ENCODE peak calls at places on chromosomes 3 and 15, in six cellular contexts. One of them, this sample, is unnamed.

GRCh38 chr15:85485956-85486567 is 105.7 kb downstream of the AKAP13 start:
- DNase-seq in IMR-90: peak
- DNase-seq in mesenchymal stem cell: peak
- DNase-seq in H1: peak
- DNase-seq in H9: peak
- DNase-seq in neuronal stem cell: peak
- DNase-seq in this sample: peak

GRCh38 chr3:65149877-65150276 is 462.1 kb upstream of the ADAMTS9 start:
- DNase-seq in mesenchymal stem cell: no peak
- DNase-seq in H1: no peak
- DNase-seq in neuronal stem cell: no peak
- DNase-seq in H9: no peak
- DNase-seq in IMR-90: no peak
- DNase-seq in this sample: no peak

GRCh38 chr3:159877924-159878323 is 110.7 kb upstream of the IL12A start:
- DNase-seq in neuronal stem cell: no peak
- DNase-seq in mesenchymal stem cell: no peak
- DNase-seq in H9: no peak
- DNase-seq in H1: no peak
- DNase-seq in IMR-90: peak
- DNase-seq in this sample: no peak

GRCh38 chr3:172257638-172258400 is 190.4 kb downstream of the GHSR start:
- DNase-seq in H1: no peak
- DNase-seq in IMR-90: peak
- DNase-seq in neuronal stem cell: no peak
- DNase-seq in H9: no peak
- DNase-seq in mesenchymal stem cell: peak
- DNase-seq in this sample: no peak

GRCh38 chr15:25179673-25180511 is 225.1 kb downstream of the SNRPN start:
- DNase-seq in H9: peak
- DNase-seq in IMR-90: no peak
- DNase-seq in H1: no peak
- DNase-seq in neuronal stem cell: no peak
- DNase-seq in mesenchymal stem cell: no peak
- DNase-seq in this sample: no peak

GRCh38 chr15:91552555-91552954 is 301.0 kb upstream of the SLCO3A1 start:
- DNase-seq in mesenchymal stem cell: no peak
- DNase-seq in H1: no peak
- DNase-seq in H9: no peak
- DNase-seq in neuronal stem cell: no peak
- DNase-seq in IMR-90: no peak
- DNase-seq in this sample: no peak

GRCh38 chr3:39180183-39180545 is 12.2 kb downstream of the XIRP1 start:
- DNase-seq in neuronal stem cell: no peak
- DNase-seq in IMR-90: no peak
- DNase-seq in H9: no peak
- DNase-seq in H1: no peak
- DNase-seq in mesenchymal stem cell: no peak
- DNase-seq in this sample: no peak

GRCh38 chr3:191869738-191870418 is 408.9 kb downstream of the PYDC2 start:
- DNase-seq in neuronal stem cell: no peak
- DNase-seq in H9: no peak
- DNase-seq in IMR-90: no peak
- DNase-seq in mesenchymal stem cell: no peak
- DNase-seq in H1: no peak
- DNase-seq in this sample: no peak

GRCh38 chr3:1007890-1008289 is 84.9 kb upstream of the CNTN6 start:
- DNase-seq in H9: no peak
- DNase-seq in H1: no peak
- DNase-seq in IMR-90: no peak
- DNase-seq in mesenchymal stem cell: peak
- DNase-seq in neuronal stem cell: no peak
- DNase-seq in this sample: peak

GRCh38 chr15:90201150-90201943 is at the start of gene SEMA4B:
- DNase-seq in H1: peak
- DNase-seq in mesenchymal stem cell: peak
- DNase-seq in H9: peak
- DNase-seq in neuronal stem cell: peak
- DNase-seq in IMR-90: peak
- DNase-seq in this sample: peak

GRCh38 chr3:53149699-53150098 is 11.3 kb upstream of the PRKCD start:
- DNase-seq in mesenchymal stem cell: no peak
- DNase-seq in H9: no peak
- DNase-seq in IMR-90: no peak
- DNase-seq in H1: no peak
- DNase-seq in neuronal stem cell: no peak
- DNase-seq in this sample: no peak

GRCh38 chr15:68492855-68493254 is 60.9 kb upstream of the ITGA11 start:
- DNase-seq in H1: no peak
- DNase-seq in H9: peak
- DNase-seq in neuronal stem cell: no peak
- DNase-seq in mesenchymal stem cell: no peak
- DNase-seq in IMR-90: peak
- DNase-seq in this sample: no peak

GRCh38 chr15:67189326-67190051 is 65.0 kb downstream of the AAGAB start:
- DNase-seq in H1: peak
- DNase-seq in H9: no peak
- DNase-seq in mesenchymal stem cell: no peak
- DNase-seq in neuronal stem cell: no peak
- DNase-seq in IMR-90: peak
- DNase-seq in this sample: no peak

GRCh38 chr15:75578206-75578947 is 738 bp downstream of the PTPN9 start:
- DNase-seq in H1: peak
- DNase-seq in mesenchymal stem cell: no peak
- DNase-seq in IMR-90: no peak
- DNase-seq in H9: peak
- DNase-seq in neuronal stem cell: peak
- DNase-seq in this sample: peak

GRCh38 chr3:141830508-141830907 is 45.9 kb upstream of the ATP1B3 start:
- DNase-seq in IMR-90: peak
- DNase-seq in neuronal stem cell: no peak
- DNase-seq in H1: no peak
- DNase-seq in mesenchymal stem cell: no peak
- DNase-seq in H9: no peak
- DNase-seq in this sample: no peak

GRCh38 chr3:119469378-119470189 is 821 bp downstream of the POGLUT1 start:
- DNase-seq in IMR-90: peak
- DNase-seq in neuronal stem cell: no peak
- DNase-seq in H9: no peak
- DNase-seq in H1: no peak
- DNase-seq in mesenchymal stem cell: peak
- DNase-seq in this sample: no peak

GRCh38 chr3:141231923-141232861 is 567 bp downstream of the PXYLP1 start:
- DNase-seq in mesenchymal stem cell: peak
- DNase-seq in H1: peak
- DNase-seq in H9: peak
- DNase-seq in neuronal stem cell: peak
- DNase-seq in IMR-90: no peak
- DNase-seq in this sample: peak

GRCh38 chr15:33837294-33837693 is 131.0 kb upstream of the CHRM5 start:
- DNase-seq in H9: no peak
- DNase-seq in IMR-90: no peak
- DNase-seq in neuronal stem cell: no peak
- DNase-seq in H1: no peak
- DNase-seq in mesenchymal stem cell: no peak
- DNase-seq in this sample: no peak

GRCh38 chr3:125684199-125684598 is 88.9 kb upstream of the OSBPL11 start:
- DNase-seq in neuronal stem cell: peak
- DNase-seq in H1: peak
- DNase-seq in IMR-90: peak
- DNase-seq in mesenchymal stem cell: peak
- DNase-seq in H9: peak
- DNase-seq in this sample: peak

GRCh38 chr15:89760303-89761008 is 9.4 kb upstream of the MESP1 start:
- DNase-seq in mesenchymal stem cell: peak
- DNase-seq in H1: peak
- DNase-seq in neuronal stem cell: peak
- DNase-seq in IMR-90: peak
- DNase-seq in H9: peak
- DNase-seq in this sample: peak

GRCh38 chr15:73941871-73942635 is 15.8 kb downstream of the LOXL1 start:
- DNase-seq in H1: no peak
- DNase-seq in mesenchymal stem cell: no peak
- DNase-seq in H9: no peak
- DNase-seq in neuronal stem cell: no peak
- DNase-seq in IMR-90: no peak
- DNase-seq in this sample: no peak

GRCh38 chr15:97966924-97967620 is 6.6 kb downstream of the ARRDC4 start:
- DNase-seq in H9: no peak
- DNase-seq in H1: no peak
- DNase-seq in mesenchymal stem cell: no peak
- DNase-seq in IMR-90: no peak
- DNase-seq in neuronal stem cell: no peak
- DNase-seq in this sample: no peak

GRCh38 chr3:141255864-141256263 is 24.2 kb downstream of the PXYLP1 start:
- DNase-seq in H1: peak
- DNase-seq in H9: peak
- DNase-seq in neuronal stem cell: no peak
- DNase-seq in IMR-90: no peak
- DNase-seq in mesenchymal stem cell: peak
- DNase-seq in this sample: peak

GRCh38 chr15:41936649-41937567 is 35.4 kb downstream of the EHD4 start:
- DNase-seq in mesenchymal stem cell: peak
- DNase-seq in IMR-90: peak
- DNase-seq in neuronal stem cell: no peak
- DNase-seq in H1: no peak
- DNase-seq in H9: no peak
- DNase-seq in this sample: no peak

GRCh38 chr3:134194247-134194646 is 56.4 kb downstream of the RYK start:
- DNase-seq in H9: no peak
- DNase-seq in IMR-90: no peak
- DNase-seq in H1: no peak
- DNase-seq in mesenchymal stem cell: no peak
- DNase-seq in neuronal stem cell: no peak
- DNase-seq in this sample: no peak

GRCh38 chr15:69422336-69422895 is 8.3 kb downstream of the KIF23 start:
- DNase-seq in mesenchymal stem cell: no peak
- DNase-seq in H1: no peak
- DNase-seq in IMR-90: no peak
- DNase-seq in H9: no peak
- DNase-seq in neuronal stem cell: no peak
- DNase-seq in this sample: no peak

GRCh38 chr3:120741837-120742197 is 499 bp downstream of the RABL3 start:
- DNase-seq in H1: no peak
- DNase-seq in IMR-90: peak
- DNase-seq in neuronal stem cell: no peak
- DNase-seq in mesenchymal stem cell: no peak
- DNase-seq in H9: no peak
- DNase-seq in this sample: no peak

GRCh38 chr3:64878372-64878771 is 190.6 kb upstream of the ADAMTS9 start:
- DNase-seq in neuronal stem cell: no peak
- DNase-seq in IMR-90: peak
- DNase-seq in H1: no peak
- DNase-seq in H9: no peak
- DNase-seq in mesenchymal stem cell: peak
- DNase-seq in this sample: no peak

GRCh38 chr15:45855907-45856579 is 221.2 kb downstream of the SQOR start:
- DNase-seq in H9: no peak
- DNase-seq in H1: no peak
- DNase-seq in mesenchymal stem cell: no peak
- DNase-seq in IMR-90: no peak
- DNase-seq in neuronal stem cell: no peak
- DNase-seq in this sample: peak

GRCh38 chr3:196288141-196288460 is 575 bp upstream of the PCYT1A start:
- DNase-seq in neuronal stem cell: no peak
- DNase-seq in H9: no peak
- DNase-seq in H1: no peak
- DNase-seq in mesenchymal stem cell: peak
- DNase-seq in IMR-90: peak
- DNase-seq in this sample: no peak

GRCh38 chr15:49758456-49758855 is 137.6 kb downstream of the DTWD1 start:
- DNase-seq in H1: no peak
- DNase-seq in IMR-90: peak
- DNase-seq in neuronal stem cell: no peak
- DNase-seq in mesenchymal stem cell: peak
- DNase-seq in H9: no peak
- DNase-seq in this sample: no peak
- H2BK15ac ChIP-seq in H1: no peak
- H2BK15ac ChIP-seq in IMR-90: no peak
- H2BK15ac ChIP-seq in neuronal stem cell: no peak
- H2BK15ac ChIP-seq in mesenchymal stem cell: no peak
- H2BK15ac ChIP-seq in H9: no peak
- H2BK15ac ChIP-seq in this sample: no peak

DNA sequence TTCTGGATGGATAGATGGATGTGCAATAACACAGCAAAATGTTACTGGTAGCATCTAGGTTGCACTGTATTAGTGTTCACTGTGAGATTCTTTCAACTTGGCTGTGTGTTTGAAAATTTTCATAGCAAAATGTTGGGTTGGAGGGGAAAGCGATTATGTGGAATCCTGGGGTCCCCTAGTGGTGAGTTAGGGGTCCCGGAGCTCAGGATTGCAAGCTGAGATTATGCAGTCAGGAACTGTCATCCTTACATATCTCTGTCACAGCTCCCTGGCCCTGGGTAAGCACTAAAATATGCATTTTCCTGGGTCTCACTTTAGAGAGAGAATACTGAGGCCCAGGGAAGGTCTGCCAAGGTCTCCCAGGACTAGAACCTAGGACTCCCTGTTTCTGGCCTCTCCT is 77.2 kb downstream of the CEMIP start:
- DNase-seq in neuronal stem cell: no peak
- DNase-seq in IMR-90: no peak
- DNase-seq in H1: no peak
- DNase-seq in mesenchymal stem cell: no peak
- DNase-seq in H9: no peak
- DNase-seq in this sample: no peak
- H2BK15ac ChIP-seq in neuronal stem cell: no peak
- H2BK15ac ChIP-seq in IMR-90: no peak
- H2BK15ac ChIP-seq in H1: no peak
- H2BK15ac ChIP-seq in mesenchymal stem cell: no peak
- H2BK15ac ChIP-seq in H9: no peak
- H2BK15ac ChIP-seq in this sample: no peak

GRCh38 chr3:54213910-54214309 is 91.6 kb downstream of the CACNA2D3 start:
- DNase-seq in neuronal stem cell: no peak
- DNase-seq in H1: no peak
- DNase-seq in H9: no peak
- DNase-seq in IMR-90: no peak
- DNase-seq in mesenchymal stem cell: no peak
- DNase-seq in this sample: peak
- H2BK15ac ChIP-seq in neuronal stem cell: no peak
- H2BK15ac ChIP-seq in H1: no peak
- H2BK15ac ChIP-seq in H9: no peak
- H2BK15ac ChIP-seq in IMR-90: no peak
- H2BK15ac ChIP-seq in mesenchymal stem cell: no peak
- H2BK15ac ChIP-seq in this sample: no peak

GRCh38 chr3:87958289-87958688 is 100.5 kb downstream of the CGGBP1 start:
- DNase-seq in mesenchymal stem cell: no peak
- DNase-seq in neuronal stem cell: no peak
- DNase-seq in H1: no peak
- DNase-seq in IMR-90: no peak
- DNase-seq in H9: no peak
- DNase-seq in this sample: no peak

GRCh38 chr3:87957575-87957974 is 101.2 kb downstream of the CGGBP1 start:
- DNase-seq in IMR-90: no peak
- DNase-seq in mesenchymal stem cell: no peak
- DNase-seq in neuronal stem cell: no peak
- DNase-seq in H1: no peak
- DNase-seq in H9: no peak
- DNase-seq in this sample: no peak
- H2BK15ac ChIP-seq in IMR-90: no peak
- H2BK15ac ChIP-seq in mesenchymal stem cell: no peak
- H2BK15ac ChIP-seq in neuronal stem cell: no peak
- H2BK15ac ChIP-seq in H1: no peak
- H2BK15ac ChIP-seq in H9: no peak
- H2BK15ac ChIP-seq in this sample: no peak

GRCh38 chr3:116586285-116586944 is 123.2 kb upstream of the TUSC7 start:
- DNase-seq in IMR-90: no peak
- DNase-seq in mesenchymal stem cell: no peak
- DNase-seq in neuronal stem cell: no peak
- DNase-seq in H9: peak
- DNase-seq in H1: no peak
- DNase-seq in this sample: no peak
- H2BK15ac ChIP-seq in IMR-90: no peak
- H2BK15ac ChIP-seq in mesenchymal stem cell: no peak
- H2BK15ac ChIP-seq in neuronal stem cell: no peak
- H2BK15ac ChIP-seq in H9: no peak
- H2BK15ac ChIP-seq in H1: no peak
- H2BK15ac ChIP-seq in this sample: no peak

This sample was measured in mesendoderm.